ENCODE peak calls at places on chromosomes 16 and 17, in four cellular contexts. C is HepG2, J is GM12878, S is H1. K is an unnamed sample.

GRCh38 chr17:32569171-32570080 is 82.6 kb downstream of the CDK5R1 start:
- DNase-seq in C (no peak), J (peak; percentile 90), S (no peak), K (no peak)

GRCh38 chr17:76868669-76869208 is 535 bp downstream of the MGAT5B start:
- DNase-seq in C (no peak), J (no peak), S (no peak), K (no peak)

GRCh38 chr16:23549938-23550337 is 7.2 kb downstream of the EARS2 start:
- DNase-seq in C (no peak), J (no peak), S (no peak), K (no peak)

GRCh38 chr17:36933174-36934143 is 3.8 kb upstream of the LHX1 start:
- DNase-seq in C (no peak), J (no peak), S (no peak), K (no peak)

GRCh38 chr17:82019905-82020873 is 2.5 kb downstream of the CENPX start:
- DNase-seq in C (peak; percentile 77), J (no peak), S (no peak), K (no peak)

GRCh38 chr17:8488931-8489330 is 53.2 kb downstream of the NDEL1 start:
- DNase-seq in C (no peak), J (no peak), S (no peak), K (peak; percentile 3)

GRCh38 chr17:58153046-58153445 is 4.9 kb downstream of the OR4D1 start:
- DNase-seq in C (no peak), J (no peak), S (no peak), K (no peak)

GRCh38 chr16:58085584-58086251 is 43.5 kb downstream of the CFAP20 start:
- DNase-seq in C (no peak), J (no peak), S (no peak), K (no peak)

GRCh38 chr17:29549169-29549935 is 17.5 kb downstream of the ABHD15 start:
- DNase-seq in C (no peak), J (no peak), S (no peak), K (no peak)

GRCh38 chr16:87464691-87465300 is 28.0 kb downstream of the ZCCHC14 start:
- DNase-seq in C (no peak), J (no peak), S (no peak), K (no peak)

GRCh38 chr17:2500446-2500845 is 11.2 kb downstream of the METTL16 start:
- DNase-seq in C (no peak), J (no peak), S (no peak), K (no peak)

GRCh38 chr16:47643610-47644009 is 182.5 kb downstream of the PHKB start:
- DNase-seq in C (no peak), J (no peak), S (no peak), K (no peak)

GRCh38 chr17:17872468-17873345 is 35.9 kb upstream of the SREBF1 start:
- DNase-seq in C (no peak), J (no peak), S (no peak), K (no peak)

GRCh38 chr17:81958633-81959342 is 2.2 kb downstream of the NOTUM start:
- DNase-seq in C (no peak), J (no peak), S (no peak), K (no peak)

GRCh38 chr16:16112450-16113053 is 110.7 kb downstream of the ABCC6 start:
- DNase-seq in C (no peak), J (no peak), S (no peak), K (no peak)

GRCh38 chr17:77352996-77353395 is 212.2 kb downstream of the SEC14L1 start:
- DNase-seq in C (no peak), J (no peak), S (no peak), K (no peak)

GRCh38 chr16:3179651-3180050 is 8.4 kb upstream of the OR1F1 start:
- DNase-seq in C (no peak), J (no peak), S (no peak), K (no peak)

GRCh38 chr16:57283956-57284205 is 591 bp downstream of the PLLP start:
- DNase-seq in C (no peak), J (no peak), S (no peak), K (no peak)

GRCh38 chr17:73192219-73192893 is 499 bp upstream of the COG1 start:
- DNase-seq in C (peak; percentile 71), J (no peak), S (no peak), K (peak; percentile 44)

GRCh38 chr17:73197141-73197540 is 4.3 kb downstream of the COG1 start:
- DNase-seq in C (no peak), J (no peak), S (no peak), K (no peak)

GRCh38 chr17:73196500-73196899 is 3.6 kb downstream of the COG1 start:
- DNase-seq in C (no peak), J (no peak), S (no peak), K (no peak)

GRCh38 chr17:73192894-73193701 is at the start of gene COG1:
- DNase-seq in C (peak; percentile 81), J (no peak), S (no peak), K (peak; percentile 77)

DNA sequence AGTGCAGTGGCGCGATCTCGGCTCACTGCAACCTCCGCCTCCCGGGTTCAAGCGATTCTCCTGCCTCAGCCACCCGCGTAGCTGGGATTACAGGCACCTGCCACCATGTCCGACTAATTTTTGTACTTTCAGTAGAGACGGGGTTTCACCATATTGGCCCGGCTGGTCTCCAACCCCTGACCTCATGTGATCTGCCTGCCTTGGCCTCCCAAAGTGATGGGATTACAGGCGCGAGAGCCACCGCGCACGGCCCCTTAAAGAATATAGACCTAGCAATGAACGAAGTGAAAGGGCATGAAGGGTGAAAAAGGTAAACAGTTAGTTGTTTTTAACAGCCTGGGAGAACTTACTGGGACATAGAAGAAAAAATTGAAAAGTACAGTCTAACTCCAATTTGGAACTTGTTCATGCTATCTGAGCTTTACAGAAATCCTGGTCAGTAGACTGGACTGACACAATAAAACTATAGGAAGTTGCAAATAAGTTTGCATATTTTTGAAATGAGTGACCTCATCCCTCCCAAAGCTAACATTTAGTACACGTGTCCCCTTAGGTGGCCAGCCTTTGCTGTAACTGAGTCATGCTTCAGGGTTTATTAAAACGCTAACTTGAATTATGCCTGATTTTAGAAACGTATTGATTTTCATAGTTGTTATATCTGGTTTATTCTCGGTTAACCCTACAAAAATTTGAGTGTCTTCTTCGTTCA is 1.8 kb downstream of the COG1 start:
- DNase-seq in C (no peak), J (no peak), S (no peak), K (no peak)
- H3K9ac ChIP-seq in C (peak overlapping the region; percentile 27), J (no peak overlapping the region), S (no peak overlapping the region), K (peak overlapping the region; percentile 28)

GRCh38 chr16:4749700-4750257 is 15.4 kb downstream of the DNAAF8 start:
- DNase-seq in C (no peak), J (no peak), S (no peak), K (no peak)
- TF ChIP-seq SUZ12 in C (no peak), J (no peak), S (no peak), K (no peak)

GRCh38 chr16:29198731-29199521 is 207.6 kb downstream of the NPIPB11 start:
- DNase-seq in C (no peak), J (no peak), S (no peak), K (no peak)
- H3K9ac ChIP-seq in C (no peak overlapping the region), J (no peak overlapping the region), S (no peak overlapping the region), K (no peak overlapping the region)

DNA sequence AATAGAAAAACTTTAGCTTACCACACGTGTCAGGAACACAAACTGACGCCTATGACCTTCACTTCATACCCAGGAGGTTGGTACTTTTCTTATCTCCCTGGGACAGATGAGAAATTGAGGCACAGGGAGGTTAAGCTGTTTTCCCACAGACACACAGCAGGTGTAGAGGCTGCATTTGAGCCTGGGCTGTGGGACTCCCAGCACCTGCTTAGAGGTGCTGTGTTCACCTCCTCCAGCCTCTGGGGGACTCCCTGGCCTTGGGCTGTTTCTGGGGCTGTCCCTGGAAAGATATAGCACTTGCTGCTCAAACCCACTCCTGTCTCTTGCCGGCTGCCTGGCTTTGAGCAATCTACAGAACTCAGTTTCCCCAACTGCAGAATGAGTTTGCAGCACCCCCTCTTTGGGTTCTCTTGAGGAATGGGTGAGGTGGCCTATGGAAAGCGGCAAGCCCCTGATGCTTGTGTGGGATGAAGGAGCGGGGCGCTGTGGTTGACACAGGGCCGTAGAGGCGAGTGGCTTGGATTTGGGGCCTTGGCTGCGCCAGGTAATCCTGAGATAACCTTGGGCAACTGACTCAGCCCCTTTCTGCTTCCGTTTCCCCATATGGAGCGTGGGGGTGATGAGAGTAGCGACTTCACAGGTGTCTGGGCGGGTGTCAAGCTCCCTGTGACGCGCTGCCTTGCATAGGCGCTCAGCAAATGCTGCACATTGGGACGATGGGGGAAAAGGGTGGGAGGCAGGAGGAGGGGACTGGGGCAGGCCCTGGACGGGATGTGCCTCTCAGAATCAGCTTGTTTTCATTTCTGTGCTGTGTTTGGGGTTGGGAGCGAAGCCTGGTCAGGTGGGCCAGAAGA is 104.5 kb upstream of the CIBAR2 start:
- DNase-seq in C (no peak), J (no peak), S (no peak), K (no peak)
- TF ChIP-seq SUZ12 in C (no peak), J (no peak), S (no peak), K (no peak)

GRCh38 chr17:43529977-43530302 is 16.2 kb downstream of the ETV4 start:
- DNase-seq in C (no peak), J (no peak), S (no peak), K (no peak)
- H3K9ac ChIP-seq in C (peak overlapping the region; percentile 81), J (no peak overlapping the region), S (no peak overlapping the region), K (peak overlapping the region; percentile 21)

GRCh38 chr17:11404431-11404830 is 163.4 kb downstream of the SHISA6 start:
- DNase-seq in C (no peak), J (no peak), S (no peak), K (no peak)
- TF ChIP-seq SUZ12 in C (no peak), J (no peak), S (no peak), K (no peak)

GRCh38 chr17:44183024-44183423 is 3.7 kb upstream of the TMUB2 start:
- DNase-seq in C (no peak), J (no peak), S (no peak), K (no peak)
- H3K9ac ChIP-seq in C (no peak overlapping the region), J (no peak overlapping the region), S (no peak overlapping the region), K (no peak overlapping the region)

GRCh38 chr16:66619534-66620418 is 15.3 kb downstream of the CMTM3 start:
- DNase-seq in C (no peak), J (no peak), S (no peak), K (no peak)

GRCh38 chr16:66619036-66619435 is 14.5 kb downstream of the CMTM3 start:
- DNase-seq in C (no peak), J (no peak), S (no peak), K (no peak)

GRCh38 chr16:66617010-66617434 is 12.5 kb downstream of the CMTM3 start:
- DNase-seq in C (peak; percentile 61), J (no peak), S (no peak), K (no peak)

GRCh38 chr16:66617728-66618127 is 13.2 kb downstream of the CMTM3 start:
- DNase-seq in C (no peak), J (no peak), S (no peak), K (no peak)

DNA sequence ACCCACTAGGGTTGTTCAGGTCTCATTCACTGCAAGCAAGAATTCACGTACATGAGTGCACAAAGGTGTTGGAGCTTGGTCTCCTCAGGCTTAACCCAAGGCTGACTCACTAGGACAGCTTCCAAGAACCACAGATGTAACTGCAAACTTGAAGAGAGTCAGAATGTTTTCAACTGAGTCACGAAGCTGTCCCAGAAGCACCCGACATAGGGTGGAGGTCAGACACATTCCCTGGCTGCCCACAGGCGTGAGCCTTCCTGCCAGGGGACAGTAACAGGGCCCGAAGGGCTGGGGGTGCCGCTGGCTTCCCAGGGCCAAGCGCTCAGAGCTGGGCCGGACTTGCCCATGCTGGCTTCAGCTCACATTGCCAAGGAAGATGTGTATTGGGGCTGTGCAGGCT is 14.1 kb downstream of the CMTM3 start:
- DNase-seq in C (no peak), J (no peak), S (no peak), K (no peak)
- TF ChIP-seq SUZ12 in C (no peak), J (no peak), S (no peak), K (no peak)

GRCh38 chr17:43359469-43360105 is 39.2 kb upstream of the ARL4D start:
- DNase-seq in C (no peak), J (no peak), S (no peak), K (no peak)
- H3K9ac ChIP-seq in C (peak overlapping the region; percentile 78), J (peak overlapping the region; percentile 63), S (no peak overlapping the region), K (peak overlapping the region; percentile 79)

K was measured in NT2/D1.